ENCODE peak calls at places on chromosomes 2 and 18, in ten cellular contexts. H is stomach, R is IMR-90, W is body of pancreas, M is prostate gland, L is NB4, G is GM12892, Y is adrenal gland, P is sigmoid colon, X is erythroblast. U is an unnamed sample.

GRCh38 chr18:12838178-12838634 is 45.8 kb downstream of the PTPN2 start:
- DNase-seq in W (peak), G (no peak), H (peak), Y (peak), P (peak), X (peak), M (peak), R (peak), L (peak), U (no peak)

GRCh38 chr2:26068602-26069298 is 34.9 kb downstream of the RAB10 start:
- DNase-seq in R (peak), Y (no peak), L (peak), G (peak), H (no peak), W (no peak), X (peak), M (no peak), P (no peak), U (no peak)

GRCh38 chr2:133513893-133514292 is 54.4 kb downstream of the NCKAP5 start:
- DNase-seq in R (no peak), Y (no peak), L (no peak), X (no peak), P (no peak), G (no peak), H (no peak), W (no peak), M (no peak), U (no peak)

GRCh38 chr2:19059076-19059475 is 299.3 kb downstream of the OSR1 start:
- DNase-seq in P (no peak), M (peak), R (no peak), H (no peak), W (no peak), L (no peak), X (no peak), Y (no peak), G (no peak), U (no peak)

GRCh38 chr2:179129574-179130238 is 79.8 kb upstream of the CCDC141 start:
- DNase-seq in H (no peak), X (peak), W (no peak), R (peak), L (peak), Y (peak), P (no peak), G (no peak), M (no peak), U (no peak)

GRCh38 chr2:25664531-25665307 is 8.7 kb downstream of the DTNB start:
- DNase-seq in Y (peak), M (peak), L (peak), P (peak), R (peak), W (peak), X (peak), H (peak), G (peak), U (peak)

GRCh38 chr2:137939026-137939425 is 25.2 kb upstream of the HNMT start:
- DNase-seq in Y (no peak), H (no peak), X (no peak), G (no peak), M (no peak), R (no peak), L (no peak), P (no peak), W (no peak), U (no peak)

GRCh38 chr18:3248062-3248669 is 565 bp downstream of the MYL12A start:
- DNase-seq in M (no peak), W (no peak), G (no peak), R (peak), L (peak), P (peak), Y (peak), X (peak), H (no peak), U (peak)

GRCh38 chr18:4599312-4599711 is 144.2 kb upstream of the DLGAP1 start:
- DNase-seq in X (no peak), W (no peak), G (no peak), Y (no peak), P (no peak), M (no peak), H (no peak), R (no peak), L (no peak), U (no peak)

GRCh38 chr2:237161239-237161638 is 75.5 kb downstream of the COPS8 start:
- DNase-seq in H (no peak), M (no peak), W (no peak), L (no peak), R (no peak), X (no peak), Y (no peak), G (no peak), P (peak), U (peak)

DNA sequence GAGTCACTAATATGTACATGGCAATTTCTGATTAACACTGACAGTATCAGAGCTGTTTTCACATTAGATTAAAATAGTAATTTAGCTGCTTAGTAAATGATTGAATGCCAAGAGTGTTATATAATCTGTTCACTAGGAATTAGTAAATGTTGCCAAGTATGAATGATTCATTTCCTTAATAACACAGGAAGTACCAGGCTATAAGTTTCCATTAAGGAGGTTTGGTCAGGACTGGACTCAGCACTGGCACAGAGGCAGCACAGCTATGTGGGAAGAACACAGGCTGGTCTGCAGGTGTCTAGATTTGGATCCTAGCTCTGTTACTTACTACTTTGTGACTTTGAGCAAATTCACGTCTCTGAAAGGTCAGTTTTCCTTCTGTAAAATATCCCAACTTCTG is 97.2 kb downstream of the TDRD15 start:
- DNase-seq in L (no peak), M (no peak), G (no peak), Y (no peak), H (peak), X (no peak), P (no peak), W (peak), R (no peak), U (no peak)
- TF ChIP-seq POLR2A in L (no peak), M (no peak), G (no peak), Y (no peak), H (no peak), X (no peak), P (no peak), W (no peak), R (no peak), U (no peak)

DNA sequence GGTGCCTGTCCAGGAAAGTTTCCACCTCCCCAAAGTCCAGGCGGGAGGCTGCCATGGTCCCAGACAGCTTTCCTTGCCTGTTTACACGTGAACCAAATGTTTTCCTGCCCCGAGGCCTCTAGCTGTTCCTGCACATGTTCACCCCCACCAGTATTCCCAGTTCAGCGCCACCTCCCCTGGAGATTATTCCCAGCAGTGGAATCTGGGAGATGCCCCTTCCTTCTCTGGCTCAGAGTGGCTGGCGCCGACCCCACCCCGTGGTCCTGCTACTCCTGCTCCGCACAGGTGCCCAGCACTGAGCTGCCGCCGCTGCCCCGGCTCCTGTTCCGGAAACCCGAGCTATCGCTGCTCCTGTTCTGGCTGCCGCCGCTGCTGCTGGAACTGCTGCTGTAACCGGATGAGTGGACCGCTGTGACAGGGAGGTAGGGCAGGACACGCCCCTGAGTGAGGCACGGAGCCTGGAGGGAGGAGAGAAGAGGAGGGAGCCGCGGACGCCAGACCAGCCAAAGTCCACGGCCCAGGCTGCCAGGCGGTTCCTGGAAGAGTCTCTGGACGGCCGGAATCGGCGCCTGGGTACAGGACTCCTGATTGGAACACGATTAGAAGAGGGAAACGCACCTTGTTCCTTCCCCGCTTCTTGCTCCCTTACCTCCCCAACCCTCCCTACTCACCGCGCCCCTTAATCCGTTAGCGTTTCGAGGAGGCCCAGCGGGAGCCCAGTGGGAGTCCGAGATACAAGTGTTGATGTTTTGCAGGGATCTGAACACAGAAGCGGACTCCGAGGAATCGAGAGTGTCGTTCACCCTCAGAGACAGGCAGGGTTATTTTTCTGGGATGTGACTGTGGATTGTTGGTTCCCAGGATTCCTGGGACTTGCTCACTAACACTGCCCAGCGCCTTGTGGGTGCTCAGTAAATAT is at the start of gene PDE11A:
- DNase-seq in L (peak), Y (peak), R (peak), M (peak), P (peak), X (peak), G (peak), H (peak), W (peak), U (peak)
- TF ChIP-seq POLR2A in L (no peak), Y (no peak), R (no peak), M (peak), P (peak), X (no peak), G (no peak), H (peak), W (peak), U (no peak)

DNA sequence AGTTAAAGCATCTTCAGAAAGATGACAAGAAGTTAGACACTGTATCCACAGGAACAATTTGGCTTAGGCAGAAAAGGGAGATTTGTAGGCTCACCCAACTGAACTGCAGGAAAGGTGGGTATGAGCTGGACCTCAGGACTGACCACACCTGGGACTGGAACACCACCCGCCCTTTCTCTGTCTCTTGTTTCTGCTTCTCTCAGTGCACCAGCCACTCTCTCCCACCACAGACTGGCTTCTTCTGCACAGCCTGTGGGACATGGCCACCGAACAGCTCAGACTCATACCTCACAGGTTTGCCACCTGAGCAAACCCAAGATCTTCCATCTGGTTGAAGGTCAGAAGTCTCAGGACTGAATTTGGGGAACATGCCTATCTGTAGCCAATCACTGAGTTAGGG is 14.2 kb upstream of the MALT1 start:
- DNase-seq in Y (no peak), R (no peak), G (no peak), L (no peak), X (no peak), H (no peak), M (no peak), P (no peak), W (no peak), U (no peak)
- TF ChIP-seq POLR2A in Y (no peak), R (no peak), G (no peak), L (no peak), X (no peak), H (no peak), M (no peak), P (no peak), W (no peak), U (no peak)

DNA sequence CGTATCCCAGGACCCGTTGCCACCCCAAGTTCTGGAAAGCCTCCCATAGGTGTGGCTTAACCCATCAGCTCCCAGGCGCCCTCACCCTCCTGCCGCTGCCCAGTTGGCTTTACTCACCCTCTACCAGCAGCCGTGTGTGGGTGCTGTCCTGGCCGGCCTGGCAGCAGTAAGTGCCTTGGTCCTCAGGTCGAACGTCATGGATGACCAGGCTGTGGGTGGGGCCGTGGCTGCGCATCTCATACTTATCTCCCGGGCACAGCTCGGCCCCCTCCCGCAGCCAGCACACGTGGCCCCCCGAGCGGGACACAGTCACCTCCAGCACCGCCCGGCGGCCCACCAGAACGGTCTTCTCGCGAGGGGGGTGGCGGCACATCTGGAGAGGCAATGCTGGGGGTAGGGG is 7.6 kb downstream of the TMEM198 start:
- DNase-seq in M (no peak), P (no peak), H (no peak), W (no peak), G (no peak), R (peak), X (peak), L (no peak), Y (peak), U (no peak)
- TF ChIP-seq POLR2A in M (no peak), P (no peak), H (no peak), W (no peak), G (no peak), R (no peak), X (no peak), L (no peak), Y (peak), U (no peak)

U was measured in gastrocnemius medialis.